ENCODE peak calls at places on chromosomes 7 and 10, in ten cellular contexts. M is AG04450; Z is CD8-positive, alpha-beta T cell; L is A549; B is ovary; F is left ventricle myocardium inferior; T is endodermal cell; I is esophagus squamous epithelium; N is PC-3; W is spleen. G is an unnamed sample.

GRCh38 chr7:6590645-6591110 is 857 bp downstream of the INTS15 start:
- DNase-seq in M (no peak), Z (no peak), L (peak), B (no peak), F (no peak), T (no peak), I (no peak), N (no peak), W (no peak), G (no peak)

GRCh38 chr10:11272915-11273389 is 255.3 kb downstream of the CELF2 start:
- DNase-seq in M (no peak), Z (no peak), L (no peak), B (no peak), F (no peak), T (no peak), I (no peak), N (no peak), W (no peak), G (no peak)

GRCh38 chr10:94622666-94623205 is 60.8 kb upstream of the CYP2C18 start:
- DNase-seq in M (no peak), Z (no peak), L (no peak), B (no peak), F (no peak), T (no peak), I (no peak), N (no peak), W (no peak), G (no peak)

GRCh38 chr7:22884911-22885823 is 62.5 kb upstream of the TOMM7 start:
- DNase-seq in M (no peak), Z (no peak), L (no peak), B (no peak), F (no peak), T (no peak), I (no peak), N (no peak), W (no peak), G (no peak)

GRCh38 chr10:106402455-106402854 is 762.1 kb downstream of the SORCS1 start:
- DNase-seq in M (no peak), Z (no peak), L (no peak), B (no peak), F (no peak), T (no peak), I (no peak), N (no peak), W (no peak), G (no peak)

GRCh38 chr10:31657471-31657844 is 271.2 kb downstream of the ARHGAP12 start:
- DNase-seq in M (no peak), Z (no peak), L (no peak), B (no peak), F (no peak), T (no peak), I (no peak), N (no peak), W (no peak), G (no peak)

GRCh38 chr7:47852330-47853245 is 95.7 kb downstream of the PKD1L1 start:
- DNase-seq in M (no peak), Z (no peak), L (peak), B (no peak), F (no peak), T (peak), I (no peak), N (peak), W (no peak), G (no peak)

GRCh38 chr7:13467111-13467547 is 522.3 kb downstream of the ETV1 start:
- DNase-seq in M (no peak), Z (no peak), L (no peak), B (no peak), F (no peak), T (no peak), I (no peak), N (no peak), W (no peak), G (no peak)

GRCh38 chr10:43075612-43076003 is 1.3 kb upstream of the RET start:
- DNase-seq in M (no peak), Z (no peak), L (peak), B (no peak), F (no peak), T (peak), I (no peak), N (peak), W (no peak), G (no peak)

GRCh38 chr10:112954974-112955735 is 5.1 kb downstream of the TCF7L2 start:
- DNase-seq in M (no peak), Z (no peak), L (no peak), B (no peak), F (no peak), T (peak), I (no peak), N (no peak), W (no peak), G (no peak)

GRCh38 chr10:58666024-58666423 is 153.4 kb downstream of the BICC1 start:
- DNase-seq in M (no peak), Z (peak), L (no peak), B (no peak), F (no peak), T (no peak), I (no peak), N (peak), W (no peak), G (no peak)

GRCh38 chr7:146319625-146320024 is 203.0 kb downstream of the CNTNAP2 start:
- DNase-seq in M (no peak), Z (no peak), L (no peak), B (no peak), F (no peak), T (no peak), I (no peak), N (no peak), W (no peak), G (no peak)

GRCh38 chr10:91700273-91700672 is 67.4 kb upstream of the PPP1R3C start:
- DNase-seq in M (no peak), Z (no peak), L (no peak), B (no peak), F (no peak), T (no peak), I (no peak), N (peak), W (no peak), G (no peak)

GRCh38 chr7:22210355-22210754 is 146.6 kb downstream of the RAPGEF5 start:
- DNase-seq in M (no peak), Z (no peak), L (no peak), B (no peak), F (no peak), T (no peak), I (no peak), N (no peak), W (no peak), G (no peak)

GRCh38 chr10:73991846-73992245 is 6.1 kb upstream of the VCL start:
- DNase-seq in M (no peak), Z (peak), L (no peak), B (no peak), F (peak), T (no peak), I (no peak), N (no peak), W (peak), G (no peak)

GRCh38 chr7:101644879-101645278 is 15.8 kb upstream of the MYL10 start:
- DNase-seq in M (no peak), Z (no peak), L (peak), B (no peak), F (no peak), T (no peak), I (no peak), N (peak), W (no peak), G (no peak)

GRCh38 chr7:108109216-108109908 is 20.8 kb downstream of the LAMB4 start:
- DNase-seq in M (no peak), Z (no peak), L (peak), B (no peak), F (no peak), T (peak), I (no peak), N (peak), W (no peak), G (no peak)
- TF ChIP-seq CTCF in M (peak), Z (no peak), L (peak), B (no peak), F (peak), T (peak), I (peak), N (peak), W (peak), G (peak)

GRCh38 chr10:62815373-62816111 is 624 bp downstream of the EGR2 start:
- DNase-seq in M (no peak), Z (peak), L (peak), B (peak), F (no peak), T (peak), I (no peak), N (no peak), W (peak), G (no peak)
- H3K27ac ChIP-seq in M (peak), Z (peak), L (no peak), B (no peak), F (peak), T (no peak), I (no peak), N (no peak), W (peak), G (no peak)

DNA sequence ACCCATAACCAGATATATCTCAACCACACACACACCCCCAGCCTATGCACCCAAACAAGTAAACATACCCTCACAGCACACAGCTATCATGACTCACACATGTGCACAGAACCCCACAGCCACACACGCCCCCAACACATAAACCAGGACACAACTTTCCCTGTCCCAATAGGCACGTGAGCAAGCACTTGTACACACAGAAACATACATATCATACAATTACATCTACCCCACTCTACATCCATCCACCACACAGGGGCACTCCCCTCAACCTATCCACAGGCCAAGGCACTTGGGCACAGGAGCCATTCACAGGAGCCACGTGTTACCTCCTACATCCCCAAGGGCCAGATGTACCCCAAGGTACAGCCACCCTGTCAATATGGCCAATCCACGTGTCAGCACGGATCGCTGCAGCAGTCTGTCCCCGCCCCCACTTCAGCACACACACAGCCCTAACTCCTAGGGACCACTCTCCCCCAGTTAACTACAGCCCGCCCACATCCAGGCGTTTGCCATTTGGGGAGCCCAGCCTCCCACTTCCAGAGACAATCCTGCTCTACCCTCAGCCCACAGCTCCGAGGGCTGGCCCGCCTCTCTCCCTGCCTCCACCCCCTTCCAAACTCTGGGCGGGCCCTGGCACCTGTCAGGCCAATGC is 163.5 kb downstream of the SH3PXD2A start:
- DNase-seq in M (no peak), Z (no peak), L (no peak), B (no peak), F (no peak), T (peak), I (no peak), N (no peak), W (no peak), G (no peak)
- H3K4me3 ChIP-seq in M (no peak), Z (no peak), L (no peak), B (peak), F (peak), T (no peak), I (no peak), N (no peak), W (peak), G (peak)

GRCh38 chr10:38047666-38048065 is 37.2 kb downstream of the ZNF33A start:
- DNase-seq in M (no peak), Z (no peak), L (no peak), B (no peak), F (no peak), T (no peak), I (no peak), N (no peak), W (no peak), G (no peak)
- TF ChIP-seq CTCF in M (no peak), Z (no peak), L (no peak), B (no peak), F (no peak), T (no peak), I (no peak), N (no peak), W (no peak), G (no peak)

GRCh38 chr10:48236199-48236621 is 38.3 kb downstream of the FRMPD2 start:
- DNase-seq in M (no peak), Z (no peak), L (no peak), B (no peak), F (no peak), T (no peak), I (no peak), N (no peak), W (no peak), G (no peak)
- H3K27ac ChIP-seq in M (no peak), Z (no peak), L (no peak), B (no peak), F (no peak), T (no peak), I (no peak), N (no peak), W (no peak), G (no peak)

GRCh38 chr10:86397120-86397519 is 30.5 kb upstream of the GRID1 start:
- DNase-seq in M (no peak), Z (no peak), L (no peak), B (no peak), F (no peak), T (no peak), I (no peak), N (no peak), W (peak), G (no peak)

GRCh38 chr10:86401588-86402282 is 35.1 kb upstream of the GRID1 start:
- DNase-seq in M (no peak), Z (peak), L (peak), B (no peak), F (no peak), T (peak), I (no peak), N (peak), W (no peak), G (no peak)

GRCh38 chr10:86399879-86400704 is 33.5 kb upstream of the GRID1 start:
- DNase-seq in M (peak), Z (peak), L (peak), B (peak), F (peak), T (peak), I (peak), N (peak), W (peak), G (peak)

GRCh38 chr10:86400705-86401587 is 34.4 kb upstream of the GRID1 start:
- DNase-seq in M (no peak), Z (peak), L (peak), B (peak), F (peak), T (peak), I (no peak), N (peak), W (peak), G (peak)

DNA sequence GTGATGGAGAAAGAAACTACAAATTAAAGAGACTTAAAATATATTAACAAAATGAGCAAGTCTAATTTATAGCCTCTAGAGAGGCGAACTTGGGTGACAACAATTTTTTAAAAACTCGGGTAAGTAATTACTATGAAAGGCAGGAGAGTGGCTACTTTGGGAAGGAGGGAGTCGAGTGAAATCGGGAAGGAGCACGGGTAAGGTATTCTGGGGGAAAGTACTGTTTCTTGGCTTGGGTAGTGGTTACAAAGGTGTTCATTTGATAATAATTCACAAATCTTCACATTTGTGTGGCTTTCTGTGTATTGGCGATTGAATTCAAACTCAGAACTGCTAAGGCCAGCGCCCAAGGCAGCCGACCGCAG is 32.9 kb upstream of the GRID1 start:
- DNase-seq in M (no peak), Z (no peak), L (no peak), B (no peak), F (no peak), T (no peak), I (no peak), N (no peak), W (no peak), G (no peak)
- H3K4me3 ChIP-seq in M (peak), Z (no peak), L (no peak), B (peak), F (peak), T (no peak), I (peak), N (peak), W (peak), G (peak)